ENCODE peak calls at places on chromosomes 1 and 21, in four cellular contexts. Q is H1, Y is GM12878, A is HepG2. L is an unnamed sample.

GRCh38 chr21:38468989-38469388 is 29.3 kb downstream of the ERG start:
- DNase-seq in Q (no peak), Y (no peak), A (peak; percentile 68), L (no peak)

GRCh38 chr1:75126611-75127101 is 7.5 kb upstream of the LHX8 start:
- DNase-seq in Q (no peak), Y (no peak), A (no peak), L (no peak)

GRCh38 chr1:119186471-119186870 is 46.0 kb upstream of the WARS2 start:
- DNase-seq in Y (no peak), Q (no peak), A (no peak), L (no peak)

GRCh38 chr1:185719021-185719420 is 15.2 kb upstream of the HMCN1 start:
- DNase-seq in Q (no peak), A (no peak), Y (no peak), L (peak; percentile 57)

GRCh38 chr1:31447210-31447609 is 34.2 kb downstream of the SERINC2 start:
- DNase-seq in Y (no peak), A (peak; percentile 56), Q (no peak), L (peak; percentile 55)

GRCh38 chr1:116836099-116836498 is 73.6 kb upstream of the PTGFRN start:
- DNase-seq in Q (no peak), A (no peak), Y (no peak), L (no peak)

GRCh38 chr1:217713223-217713622 is 82.1 kb downstream of the SPATA17 start:
- DNase-seq in Y (no peak), Q (no peak), A (no peak), L (no peak)

GRCh38 chr1:39238476-39238875 is 34.0 kb downstream of the MACF1 start:
- DNase-seq in A (no peak), Q (no peak), Y (no peak), L (no peak)

GRCh38 chr1:101022294-101022693 is 3.3 kb downstream of the DPH5 start:
- DNase-seq in A (no peak), Y (no peak), Q (no peak), L (no peak)

GRCh38 chr21:27290020-27290419 is 323.1 kb upstream of the ADAMTS5 start:
- DNase-seq in Y (no peak), A (no peak), Q (no peak), L (no peak)

GRCh38 chr1:156160744-156161181 is 7.4 kb downstream of the SEMA4A start:
- DNase-seq in Y (no peak), A (no peak), Q (no peak), L (peak; percentile 93)

GRCh38 chr1:226403522-226404034 is 4.3 kb downstream of the PARP1 start:
- DNase-seq in A (no peak), Y (no peak), Q (no peak), L (peak; percentile 57)

GRCh38 chr1:64480999-64481772 is 11.3 kb downstream of the CACHD1 start:
- DNase-seq in Q (no peak), A (no peak), Y (no peak), L (no peak)

GRCh38 chr1:183911285-183911684 is 106.4 kb downstream of the RGL1 start:
- DNase-seq in Q (no peak), Y (peak; percentile 71), A (no peak), L (no peak)

GRCh38 chr1:229440821-229441537 is 7.1 kb upstream of the ACTA1 start:
- DNase-seq in Y (peak; percentile 88), A (no peak), Q (no peak), L (no peak)

GRCh38 chr21:43345746-43346409 is 81.1 kb downstream of the SIK1 start:
- DNase-seq in A (peak; percentile 66), Y (no peak), Q (no peak), L (no peak)

GRCh38 chr21:27681841-27682240 is 715.0 kb upstream of the ADAMTS5 start:
- DNase-seq in Y (no peak), A (no peak), Q (no peak), L (no peak)

GRCh38 chr1:162626089-162626488 is 6.2 kb upstream of the DDR2 start:
- DNase-seq in A (no peak), Q (no peak), Y (no peak), L (no peak)

GRCh38 chr1:116777831-116778830 is 23.9 kb downstream of the CD2 start:
- DNase-seq in Y (no peak), Q (no peak), A (peak; percentile 43), L (no peak)

GRCh38 chr21:35149698-35150097 is 100.6 kb upstream of the RUNX1 start:
- DNase-seq in Q (no peak), Y (no peak), A (no peak), L (no peak)

GRCh38 chr1:53625766-53626520 is 113.0 kb downstream of the GLIS1 start:
- DNase-seq in A (no peak), Y (no peak), Q (no peak), L (no peak)
- TF ChIP-seq SUZ12 in A (no peak), Y (no peak), Q (no peak), L (no peak)

GRCh38 chr1:48203287-48203900 is 19.1 kb upstream of the SLC5A9 start:
- DNase-seq in A (peak; percentile 33), Y (no peak), Q (no peak), L (peak; percentile 45)
- TF ChIP-seq SUZ12 in A (no peak), Y (no peak), Q (no peak), L (no peak)

GRCh38 chr1:118100686-118101300 is 84.2 kb downstream of the SPAG17 start:
- DNase-seq in A (no peak), Q (no peak), Y (no peak), L (no peak)
- TF ChIP-seq SUZ12 in A (no peak), Q (no peak), Y (no peak), L (no peak)

GRCh38 chr1:15847893-15848142 is 311 bp downstream of the SPEN start:
- DNase-seq in Y (no peak), A (no peak), Q (no peak), L (no peak)
- TF ChIP-seq SUZ12 in Y (no peak), A (no peak), Q (no peak), L (no peak)

DNA sequence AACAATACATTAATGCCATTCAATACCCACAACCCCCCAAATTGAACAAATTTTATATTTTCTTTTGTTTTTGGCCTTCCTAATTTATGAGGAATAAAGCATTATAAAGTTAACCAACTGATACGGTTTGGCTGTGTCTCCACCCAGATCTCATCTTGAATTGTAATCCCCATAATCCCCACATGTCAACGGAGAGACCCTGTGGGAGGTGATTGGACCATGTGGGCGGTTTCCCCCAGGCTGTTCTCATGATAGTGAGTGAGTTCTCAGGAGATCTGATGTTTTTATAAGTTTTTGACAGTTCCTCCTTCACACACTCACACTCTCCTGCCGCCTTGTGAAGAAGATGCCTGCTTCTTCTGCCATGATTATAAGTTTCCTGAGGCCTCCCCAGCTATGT is 6.4 kb upstream of the MCOLN3 start:
- DNase-seq in A (no peak), Q (no peak), Y (no peak), L (no peak)
- TF ChIP-seq SUZ12 in A (no peak), Q (no peak), Y (no peak), L (no peak)

GRCh38 chr1:89633103-89633744 is at the start of gene LRRC8C:
- DNase-seq in A (no peak), Y (no peak), Q (no peak), L (peak; percentile 70)
- TF ChIP-seq SUZ12 in A (no peak), Y (no peak), Q (no peak), L (no peak)